ENCODE peak calls at places on chromosomes 2 and 18, in four cellular contexts. One of them, this sample, is unnamed.

GRCh38 chr2:39516347-39517101 is 79.4 kb upstream of the MAP4K3 start:
- DNase-seq in PC-9: no peak
- DNase-seq in left lung: no peak
- DNase-seq in endodermal cell: peak
- DNase-seq in this sample: no peak

GRCh38 chr2:132857334-132857733 is 187.3 kb upstream of the LYPD1 start:
- DNase-seq in PC-9: no peak
- DNase-seq in left lung: no peak
- DNase-seq in endodermal cell: no peak
- DNase-seq in this sample: no peak

GRCh38 chr2:120669121-120669952 is 66.3 kb upstream of the GLI2 start:
- DNase-seq in PC-9: peak
- DNase-seq in left lung: no peak
- DNase-seq in endodermal cell: peak
- DNase-seq in this sample: no peak

GRCh38 chr2:20592106-20593071 is 58.5 kb downstream of the HS1BP3 start:
- DNase-seq in PC-9: no peak
- DNase-seq in left lung: peak
- DNase-seq in endodermal cell: peak
- DNase-seq in this sample: no peak

GRCh38 chr18:59675346-59675745 is 21.9 kb downstream of the CCBE1 start:
- DNase-seq in PC-9: no peak
- DNase-seq in left lung: no peak
- DNase-seq in endodermal cell: no peak
- DNase-seq in this sample: no peak

GRCh38 chr2:240130393-240131195 is 5.5 kb downstream of the COPS9 start:
- DNase-seq in PC-9: no peak
- DNase-seq in left lung: peak
- DNase-seq in endodermal cell: peak
- DNase-seq in this sample: no peak

GRCh38 chr2:240888890-240889573 is 6.9 kb downstream of the MAB21L4 start:
- DNase-seq in PC-9: no peak
- DNase-seq in left lung: no peak
- DNase-seq in endodermal cell: no peak
- DNase-seq in this sample: no peak

GRCh38 chr2:71926860-71927756 is 220.6 kb downstream of the CYP26B1 start:
- DNase-seq in PC-9: no peak
- DNase-seq in left lung: no peak
- DNase-seq in endodermal cell: peak
- DNase-seq in this sample: no peak

GRCh38 chr2:199019898-199020507 is 437.7 kb downstream of the SATB2 start:
- DNase-seq in PC-9: no peak
- DNase-seq in left lung: no peak
- DNase-seq in endodermal cell: peak
- DNase-seq in this sample: no peak

GRCh38 chr2:28413152-28413895 is 20.7 kb downstream of the FOSL2 start:
- DNase-seq in PC-9: no peak
- DNase-seq in left lung: peak
- DNase-seq in endodermal cell: peak
- DNase-seq in this sample: no peak

GRCh38 chr2:109407401-109408335 is 206.1 kb downstream of the SEPTIN10 start:
- DNase-seq in PC-9: peak
- DNase-seq in left lung: no peak
- DNase-seq in endodermal cell: no peak
- DNase-seq in this sample: no peak

GRCh38 chr2:207871911-207872310 is 102.2 kb upstream of the FZD5 start:
- DNase-seq in PC-9: no peak
- DNase-seq in left lung: no peak
- DNase-seq in endodermal cell: no peak
- DNase-seq in this sample: no peak

GRCh38 chr2:8448822-8449577 is 232.9 kb upstream of the ID2 start:
- DNase-seq in PC-9: no peak
- DNase-seq in left lung: no peak
- DNase-seq in endodermal cell: peak
- DNase-seq in this sample: no peak

GRCh38 chr18:32351014-32351413 is 119.7 kb downstream of the GAREM1 start:
- DNase-seq in PC-9: no peak
- DNase-seq in left lung: no peak
- DNase-seq in endodermal cell: no peak
- DNase-seq in this sample: no peak

GRCh38 chr2:239682518-239682917 is 281.7 kb upstream of the HDAC4 start:
- DNase-seq in PC-9: no peak
- DNase-seq in left lung: no peak
- DNase-seq in endodermal cell: no peak
- DNase-seq in this sample: no peak

GRCh38 chr2:112547333-112547732 is 5.1 kb downstream of the POLR1B start:
- DNase-seq in PC-9: no peak
- DNase-seq in left lung: peak
- DNase-seq in endodermal cell: no peak
- DNase-seq in this sample: no peak

GRCh38 chr2:54208364-54209240 is 47.4 kb downstream of the TSPYL6 start:
- DNase-seq in PC-9: no peak
- DNase-seq in left lung: no peak
- DNase-seq in endodermal cell: no peak
- DNase-seq in this sample: no peak

DNA sequence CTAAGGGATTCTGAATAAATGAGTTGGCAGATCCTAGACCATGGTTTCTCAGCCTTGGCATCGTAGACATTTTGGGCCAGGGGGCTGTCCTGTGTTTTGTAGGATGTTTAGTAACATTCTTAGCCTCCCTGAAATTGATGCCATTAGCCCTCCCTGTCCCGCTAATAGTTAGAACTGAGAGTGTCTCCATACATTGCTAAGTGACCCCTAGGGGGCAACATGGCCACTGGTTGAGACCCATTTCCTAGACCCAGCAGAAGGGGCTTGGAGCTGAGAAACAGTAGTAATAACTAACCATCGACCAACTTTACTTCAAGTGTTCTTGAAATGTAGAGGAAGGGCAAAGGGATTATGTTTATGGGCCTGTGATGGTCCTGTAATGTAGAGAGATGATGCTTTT is 40.8 kb downstream of the KCMF1 start:
- DNase-seq in PC-9: no peak
- DNase-seq in left lung: no peak
- DNase-seq in endodermal cell: peak
- DNase-seq in this sample: no peak
- TF ChIP-seq CTCF in PC-9: no peak
- TF ChIP-seq CTCF in left lung: peak
- TF ChIP-seq CTCF in endodermal cell: peak
- TF ChIP-seq CTCF in this sample: no peak

DNA sequence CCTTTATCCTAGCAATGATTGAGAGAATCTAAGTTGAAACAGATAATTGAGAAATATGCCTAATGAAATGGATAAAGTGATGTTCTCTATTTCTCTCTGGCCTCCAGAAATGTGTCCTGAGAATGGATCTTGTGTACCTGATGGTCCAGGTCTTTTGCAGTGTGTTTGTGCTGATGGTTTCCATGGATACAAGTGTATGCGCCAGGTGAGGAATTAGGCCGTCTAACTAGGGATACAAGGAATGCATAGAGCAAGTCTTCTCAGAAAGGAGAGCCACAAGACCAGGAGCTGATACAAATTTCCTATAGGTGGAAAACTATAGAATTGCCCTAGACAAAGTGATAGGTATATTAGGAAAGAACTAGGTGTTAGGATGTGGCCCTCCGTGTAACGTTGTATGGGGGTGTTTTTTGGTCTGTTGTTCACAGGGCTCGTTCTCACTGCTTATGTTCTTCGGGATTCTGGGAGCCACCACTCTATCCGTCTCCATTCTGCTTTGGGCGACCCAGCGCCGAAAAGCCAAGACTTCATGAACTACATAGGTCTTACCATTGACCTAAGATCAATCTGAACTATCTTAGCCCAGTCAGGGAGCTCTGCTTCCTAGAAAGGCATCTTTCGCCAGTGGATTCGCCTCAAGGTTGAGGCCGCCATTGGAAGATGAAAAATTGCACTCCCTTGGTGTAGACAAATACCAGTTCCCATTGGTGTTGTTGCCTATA is 592 bp upstream of the CAD start:
- DNase-seq in PC-9: no peak
- DNase-seq in left lung: no peak
- DNase-seq in endodermal cell: peak
- DNase-seq in this sample: no peak
- H3K4me3 ChIP-seq in PC-9: peak
- H3K4me3 ChIP-seq in left lung: peak
- H3K4me3 ChIP-seq in endodermal cell: peak
- H3K4me3 ChIP-seq in this sample: peak

GRCh38 chr18:78080081-78080480 is 830.4 kb downstream of the GALR1 start:
- DNase-seq in PC-9: no peak
- DNase-seq in left lung: no peak
- DNase-seq in endodermal cell: no peak
- DNase-seq in this sample: no peak

GRCh38 chr18:78071146-78071710 is 821.6 kb downstream of the GALR1 start:
- DNase-seq in PC-9: no peak
- DNase-seq in left lung: no peak
- DNase-seq in endodermal cell: no peak
- DNase-seq in this sample: no peak

GRCh38 chr18:78073275-78073674 is 823.6 kb downstream of the GALR1 start:
- DNase-seq in PC-9: no peak
- DNase-seq in left lung: no peak
- DNase-seq in endodermal cell: no peak
- DNase-seq in this sample: no peak

GRCh38 chr18:78069784-78070664 is 820.4 kb downstream of the GALR1 start:
- DNase-seq in PC-9: no peak
- DNase-seq in left lung: no peak
- DNase-seq in endodermal cell: no peak
- DNase-seq in this sample: no peak

GRCh38 chr18:78074400-78075020 is 824.9 kb downstream of the GALR1 start:
- DNase-seq in PC-9: no peak
- DNase-seq in left lung: no peak
- DNase-seq in endodermal cell: peak
- DNase-seq in this sample: no peak
- TF ChIP-seq CTCF in PC-9: no peak
- TF ChIP-seq CTCF in left lung: no peak
- TF ChIP-seq CTCF in endodermal cell: peak
- TF ChIP-seq CTCF in this sample: no peak

DNA sequence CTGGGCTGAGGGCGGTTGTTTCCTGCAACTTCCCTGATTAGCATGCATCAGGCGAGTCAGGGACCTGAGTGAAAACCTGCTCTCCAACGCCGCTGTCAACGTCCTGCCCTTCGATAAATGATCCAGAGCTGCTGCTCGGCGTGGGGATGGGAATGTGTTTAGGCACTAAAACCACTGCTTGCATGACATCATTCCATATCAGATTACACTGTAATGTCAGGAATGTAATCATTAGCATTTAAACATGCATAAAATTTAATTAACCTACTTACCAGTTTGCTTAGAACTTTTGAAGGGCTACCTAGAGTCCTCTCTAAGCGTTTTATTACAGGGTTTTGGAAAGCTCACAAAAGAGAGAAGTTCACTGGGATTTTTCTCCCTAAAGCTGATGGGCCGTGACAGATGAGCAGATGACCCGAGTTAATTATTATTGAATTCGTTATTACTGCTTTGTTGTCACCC is 685.6 kb upstream of the SALL3 start:
- DNase-seq in PC-9: no peak
- DNase-seq in left lung: no peak
- DNase-seq in endodermal cell: peak
- DNase-seq in this sample: no peak
- H3K4me3 ChIP-seq in PC-9: no peak
- H3K4me3 ChIP-seq in left lung: no peak
- H3K4me3 ChIP-seq in endodermal cell: no peak
- H3K4me3 ChIP-seq in this sample: no peak

GRCh38 chr2:62874881-62875383 is 169.4 kb downstream of the EHBP1 start:
- DNase-seq in PC-9: no peak
- DNase-seq in left lung: no peak
- DNase-seq in endodermal cell: no peak
- DNase-seq in this sample: no peak
- TF ChIP-seq CTCF in PC-9: no peak
- TF ChIP-seq CTCF in left lung: no peak
- TF ChIP-seq CTCF in endodermal cell: no peak
- TF ChIP-seq CTCF in this sample: no peak

GRCh38 chr2:117835990-117836760 is 21.7 kb downstream of the DDX18 start:
- DNase-seq in PC-9: no peak
- DNase-seq in left lung: peak
- DNase-seq in endodermal cell: peak
- DNase-seq in this sample: no peak
- H3K4me3 ChIP-seq in PC-9: no peak
- H3K4me3 ChIP-seq in left lung: peak
- H3K4me3 ChIP-seq in endodermal cell: no peak
- H3K4me3 ChIP-seq in this sample: peak

This sample was measured in vagina.